ENCODE peak calls at places on chromosomes 2 and 18, in four cellular contexts. M is mesendoderm, P is lower lobe of right lung, V is Karpas-422. C is an unnamed sample. For H3K4me1, the result is how much of the 10 kb centered on the place peaks cover.

GRCh38 chr2:84697895-84698294 is 181.6 kb downstream of the DNAH6 start:
- DNase-seq in M (peak), P (no peak), V (no peak), C (no peak)

GRCh38 chr2:12514631-12515437 is 201.9 kb upstream of the TRIB2 start:
- DNase-seq in M (peak), P (no peak), V (no peak), C (no peak)

GRCh38 chr2:138391956-138392355 is 109.6 kb upstream of the SPOPL start:
- DNase-seq in M (no peak), P (no peak), V (no peak), C (no peak)

GRCh38 chr18:59446012-59446411 is 86.9 kb upstream of the LMAN1 start:
- DNase-seq in M (peak), P (no peak), V (no peak), C (no peak)

GRCh38 chr2:209900638-209901037 is 101.8 kb upstream of the RPE start:
- DNase-seq in M (no peak), P (no peak), V (no peak), C (no peak)

GRCh38 chr2:69993048-69993565 is 31.7 kb upstream of the ASPRV1 start:
- DNase-seq in M (no peak), P (no peak), V (no peak), C (peak)

GRCh38 chr2:143161982-143162837 is 33.0 kb downstream of the ARHGAP15 start:
- DNase-seq in M (peak), P (no peak), V (peak), C (no peak)

GRCh38 chr2:216081487-216082387 is at the start of the genes PECR and TMEM169:
- DNase-seq in M (peak), P (peak), V (no peak), C (peak)

GRCh38 chr2:242098445-242099128 is 229.1 kb downstream of the RTP5 start:
- DNase-seq in M (no peak), P (no peak), V (peak), C (no peak)

GRCh38 chr18:57846258-57846657 is 43.1 kb upstream of the ATP8B1 start:
- DNase-seq in M (peak), P (no peak), V (no peak), C (no peak)

GRCh38 chr18:48924621-48925601 is 25.9 kb downstream of the SMAD7 start:
- DNase-seq in M (peak), P (no peak), V (no peak), C (no peak)

GRCh38 chr2:203673933-203674332 is 32.5 kb upstream of the CD28 start:
- DNase-seq in M (no peak), P (no peak), V (no peak), C (no peak)

DNA sequence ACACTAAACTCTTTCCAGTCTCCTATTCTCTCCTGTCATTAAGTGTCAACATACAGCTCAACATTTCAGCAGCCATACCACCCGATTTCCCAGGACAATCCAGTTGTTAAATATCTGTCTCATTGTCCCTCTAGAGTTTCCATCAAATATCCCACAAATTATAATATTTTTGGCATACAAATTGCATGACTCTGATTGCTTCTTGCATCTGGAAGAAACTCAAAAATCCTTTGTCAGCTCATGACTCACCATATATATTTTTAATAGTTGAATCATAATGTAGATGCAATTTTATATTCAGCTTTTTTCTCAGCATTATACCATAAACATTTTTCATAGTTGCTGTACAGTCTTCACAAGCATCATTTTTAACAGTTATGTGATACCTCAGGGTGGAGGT is 7.2 kb downstream of the SLC30A3 start:
- DNase-seq in M (no peak), P (no peak), V (no peak), C (no peak)
- H3K27ac ChIP-seq in M (no peak), P (no peak), V (no peak), C (no peak)

DNA sequence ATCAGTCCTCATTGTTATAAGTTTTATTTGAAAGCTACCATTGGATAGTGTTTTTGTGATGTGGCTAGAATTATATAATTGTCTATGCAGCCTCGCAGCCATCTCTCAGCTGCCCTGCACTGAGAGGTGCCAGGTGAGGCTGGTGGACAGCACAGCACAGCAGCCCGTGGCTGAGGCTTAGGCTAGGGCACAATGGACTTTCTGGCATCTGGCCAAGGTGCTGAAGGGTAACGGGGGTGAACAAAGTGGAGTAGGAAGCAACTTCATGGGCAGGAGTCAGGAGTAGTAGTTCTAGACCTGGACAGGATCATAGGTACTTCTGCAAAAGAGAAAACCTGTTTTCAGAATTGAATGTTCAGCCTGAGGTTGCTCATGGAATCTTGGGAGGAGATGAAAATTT is 15.2 kb downstream of the RASGRP3 start:
- DNase-seq in M (peak), P (no peak), V (peak), C (no peak)
- H3K4me1 ChIP-seq in M (under half), P (under half), V (under half), C (under half)

DNA sequence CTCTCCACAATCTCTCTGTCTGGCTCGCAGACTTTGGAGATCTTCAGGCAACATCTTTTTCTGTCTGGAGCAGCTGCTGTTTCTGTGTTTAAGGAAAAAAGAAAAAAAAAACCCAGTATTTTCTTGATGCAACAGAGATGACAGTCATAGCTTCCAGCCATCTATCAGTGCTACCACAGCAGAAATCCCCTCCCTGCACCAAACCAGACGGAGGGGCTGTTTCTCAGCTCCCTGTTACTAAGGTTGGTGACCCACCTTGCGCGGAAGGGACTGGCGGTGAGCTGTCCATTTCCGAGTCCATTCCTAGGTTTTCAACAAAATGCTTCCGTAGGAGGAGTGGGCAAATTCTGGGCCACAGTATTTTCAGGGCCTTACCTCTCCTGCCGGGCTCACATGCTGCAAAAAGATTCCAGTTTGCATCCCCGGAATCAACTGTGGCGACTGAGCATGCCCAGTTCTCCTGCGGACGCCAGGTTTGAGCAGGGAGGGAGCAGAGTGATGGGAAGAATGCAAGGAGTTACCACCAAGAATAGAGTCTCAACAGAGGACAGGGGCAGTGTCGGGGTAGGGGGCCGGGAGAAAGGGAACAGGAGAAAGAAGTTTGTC is 1.2 kb downstream of the SLC4A10 start:
- DNase-seq in M (peak), P (no peak), V (no peak), C (no peak)
- H3K4me3 ChIP-seq in M (peak), P (no peak), V (no peak), C (no peak)

GRCh38 chr18:2917255-2918047 is 70.6 kb downstream of the EMILIN2 start:
- DNase-seq in M (no peak), P (no peak), V (peak), C (no peak)
- H3K27ac ChIP-seq in M (no peak), P (no peak), V (peak), C (no peak)

C was measured in sigmoid colon.